ENCODE peak calls at places on chromosomes 11 and 22, in ten cellular contexts. F is stimulated activated CD8-positive, alpha-beta memory T cell treated with anti-CD3 and anti-CD28 coated beads, Interleukin-4, amount 100 ng/mL, for 48 hours; K is sigmoid colon; Q is HEK293T; S is ureter; R is heart right ventricle; M is posterior cingulate gyrus; A is EL; B is RPMI8226; I is T1000. V is an unnamed sample.

GRCh38 chr22:18156878-18157713 is 7.1 kb downstream of the USP18 start:
- DNase-seq in I (peak), A (peak), R (peak), M (peak), S (peak), B (peak), F (peak), Q (peak), K (peak), V (peak)

GRCh38 chr22:24247011-24247507 is 2.2 kb upstream of the GGT5 start:
- DNase-seq in Q (peak), A (no peak), F (no peak), S (no peak), B (no peak), M (no peak), K (no peak), I (no peak), R (peak), V (no peak)

GRCh38 chr11:31652528-31652927 is 143.0 kb downstream of the ELP4 start:
- DNase-seq in S (no peak), I (no peak), A (no peak), F (no peak), Q (no peak), K (no peak), M (no peak), R (no peak), B (no peak), V (no peak)

GRCh38 chr11:121249039-121249663 is 43.4 kb upstream of the SC5D start:
- DNase-seq in R (no peak), B (peak), K (no peak), F (no peak), I (no peak), A (peak), Q (peak), M (no peak), S (no peak), V (peak)

GRCh38 chr11:63490551-63491239 is at the start of gene PLAAT5:
- DNase-seq in B (no peak), K (peak), R (no peak), S (peak), I (no peak), A (no peak), Q (no peak), M (peak), F (peak), V (no peak)

GRCh38 chr11:122215244-122215992 is 99.4 kb upstream of the BLID start:
- DNase-seq in Q (peak), I (peak), A (peak), M (peak), R (peak), S (peak), K (peak), B (peak), F (peak), V (peak)

GRCh38 chr11:92540113-92540512 is 315.5 kb downstream of the FAT3 start:
- DNase-seq in Q (no peak), B (no peak), K (no peak), A (no peak), F (no peak), M (no peak), I (no peak), S (no peak), R (no peak), V (no peak)

GRCh38 chr11:46055371-46055770 is 65.9 kb downstream of the PHF21A start:
- DNase-seq in K (no peak), M (no peak), B (no peak), R (no peak), Q (no peak), F (no peak), A (peak), S (no peak), I (peak), V (no peak)

GRCh38 chr11:134662629-134663360 is 250.8 kb upstream of the B3GAT1 start:
- DNase-seq in B (no peak), I (no peak), S (peak), F (peak), K (peak), R (peak), M (no peak), Q (no peak), A (no peak), V (no peak)

GRCh38 chr11:1760351-1761109 is 3.2 kb downstream of the CTSD start:
- DNase-seq in B (no peak), F (no peak), S (peak), Q (no peak), I (peak), K (peak), R (peak), M (peak), A (peak), V (no peak)

GRCh38 chr22:34045311-34045710 is 125.0 kb upstream of the LARGE1 start:
- DNase-seq in K (no peak), B (no peak), I (no peak), S (no peak), Q (no peak), A (no peak), M (no peak), R (no peak), F (no peak), V (no peak)

GRCh38 chr11:91199866-91200265 is 977.0 kb upstream of the CHORDC1 start:
- DNase-seq in A (no peak), M (no peak), S (no peak), B (no peak), K (no peak), R (no peak), I (no peak), F (no peak), Q (no peak), V (no peak)

GRCh38 chr11:110184974-110185597 is 91.9 kb downstream of the ZC3H12C start:
- DNase-seq in K (no peak), M (no peak), F (no peak), Q (no peak), S (no peak), I (no peak), R (no peak), B (no peak), A (peak), V (no peak)

V was measured in cerebellar cortex.